ENCODE peak calls at places on chromosomes 2 and 18, in ten cellular contexts. One of them, this sample, is unnamed.

GRCh38 chr2:226798422-226799210 is 1.0 kb downstream of the IRS1 start:
- DNase-seq in activated T-cell treated with anti-CD3 and anti-CD28 coated beads for 24 hours: peak; percentile 23
- DNase-seq in GDM1: no peak
- DNase-seq in activated T-helper 1 cell treated with anti-CD3 and anti-CD28 coated beads, Interleukin-2, amount 50 U/mL, for 16 hours: no peak
- DNase-seq in NCI-H510A treated with DMSO at 0.1 percent for 48 hours: peak; percentile 50
- DNase-seq in HS-5: no peak
- DNase-seq in thoracic aorta: no peak
- DNase-seq in iPS-NIHi11: peak; percentile 46
- DNase-seq in K562: no peak
- DNase-seq in endothelial cell: peak; percentile 34
- DNase-seq in this sample: peak; percentile 31

GRCh38 chr2:37365669-37366068 is 21.2 kb downstream of the QPCT start:
- DNase-seq in thoracic aorta: no peak
- DNase-seq in iPS-NIHi11: no peak
- DNase-seq in endothelial cell: no peak
- DNase-seq in activated T-cell treated with anti-CD3 and anti-CD28 coated beads for 24 hours: no peak
- DNase-seq in HS-5: no peak
- DNase-seq in NCI-H510A treated with DMSO at 0.1 percent for 48 hours: no peak
- DNase-seq in activated T-helper 1 cell treated with anti-CD3 and anti-CD28 coated beads, Interleukin-2, amount 50 U/mL, for 16 hours: no peak
- DNase-seq in K562: no peak
- DNase-seq in GDM1: no peak
- DNase-seq in this sample: no peak

GRCh38 chr2:96103906-96104861 is 12.2 kb downstream of the ADRA2B start:
- DNase-seq in iPS-NIHi11: no peak
- DNase-seq in GDM1: peak; percentile 26
- DNase-seq in HS-5: no peak
- DNase-seq in thoracic aorta: no peak
- DNase-seq in NCI-H510A treated with DMSO at 0.1 percent for 48 hours: no peak
- DNase-seq in endothelial cell: no peak
- DNase-seq in activated T-helper 1 cell treated with anti-CD3 and anti-CD28 coated beads, Interleukin-2, amount 50 U/mL, for 16 hours: no peak
- DNase-seq in activated T-cell treated with anti-CD3 and anti-CD28 coated beads for 24 hours: no peak
- DNase-seq in K562: no peak
- DNase-seq in this sample: no peak

GRCh38 chr2:200168641-200169265 is 137.7 kb upstream of the SPATS2L start:
- DNase-seq in activated T-helper 1 cell treated with anti-CD3 and anti-CD28 coated beads, Interleukin-2, amount 50 U/mL, for 16 hours: no peak
- DNase-seq in HS-5: no peak
- DNase-seq in iPS-NIHi11: no peak
- DNase-seq in K562: no peak
- DNase-seq in endothelial cell: no peak
- DNase-seq in activated T-cell treated with anti-CD3 and anti-CD28 coated beads for 24 hours: no peak
- DNase-seq in NCI-H510A treated with DMSO at 0.1 percent for 48 hours: no peak
- DNase-seq in GDM1: no peak
- DNase-seq in thoracic aorta: no peak
- DNase-seq in this sample: no peak

GRCh38 chr2:174180165-174180724 is 68.1 kb downstream of the OLA1 start:
- DNase-seq in endothelial cell: no peak
- DNase-seq in GDM1: no peak
- DNase-seq in K562: no peak
- DNase-seq in activated T-helper 1 cell treated with anti-CD3 and anti-CD28 coated beads, Interleukin-2, amount 50 U/mL, for 16 hours: no peak
- DNase-seq in HS-5: no peak
- DNase-seq in thoracic aorta: no peak
- DNase-seq in activated T-cell treated with anti-CD3 and anti-CD28 coated beads for 24 hours: no peak
- DNase-seq in NCI-H510A treated with DMSO at 0.1 percent for 48 hours: peak; percentile 42
- DNase-seq in iPS-NIHi11: peak; percentile 10
- DNase-seq in this sample: no peak

GRCh38 chr2:240614391-240614790 is 10.9 kb upstream of the GPR35 start:
- DNase-seq in HS-5: no peak
- DNase-seq in K562: no peak
- DNase-seq in thoracic aorta: no peak
- DNase-seq in GDM1: no peak
- DNase-seq in endothelial cell: no peak
- DNase-seq in activated T-cell treated with anti-CD3 and anti-CD28 coated beads for 24 hours: no peak
- DNase-seq in NCI-H510A treated with DMSO at 0.1 percent for 48 hours: no peak
- DNase-seq in iPS-NIHi11: no peak
- DNase-seq in activated T-helper 1 cell treated with anti-CD3 and anti-CD28 coated beads, Interleukin-2, amount 50 U/mL, for 16 hours: no peak
- DNase-seq in this sample: no peak

GRCh38 chr2:68463287-68463877 is 3.7 kb downstream of the FBXO48 start:
- DNase-seq in endothelial cell: no peak
- DNase-seq in HS-5: no peak
- DNase-seq in activated T-cell treated with anti-CD3 and anti-CD28 coated beads for 24 hours: no peak
- DNase-seq in NCI-H510A treated with DMSO at 0.1 percent for 48 hours: peak; percentile 79
- DNase-seq in K562: peak; percentile 29
- DNase-seq in GDM1: peak; percentile 30
- DNase-seq in thoracic aorta: no peak
- DNase-seq in iPS-NIHi11: peak; percentile 59
- DNase-seq in activated T-helper 1 cell treated with anti-CD3 and anti-CD28 coated beads, Interleukin-2, amount 50 U/mL, for 16 hours: no peak
- DNase-seq in this sample: peak; percentile 55

GRCh38 chr2:177869209-177869608 is 203.4 kb downstream of the PDE11A start:
- DNase-seq in HS-5: no peak
- DNase-seq in activated T-helper 1 cell treated with anti-CD3 and anti-CD28 coated beads, Interleukin-2, amount 50 U/mL, for 16 hours: no peak
- DNase-seq in thoracic aorta: no peak
- DNase-seq in iPS-NIHi11: no peak
- DNase-seq in NCI-H510A treated with DMSO at 0.1 percent for 48 hours: no peak
- DNase-seq in activated T-cell treated with anti-CD3 and anti-CD28 coated beads for 24 hours: no peak
- DNase-seq in GDM1: no peak
- DNase-seq in K562: no peak
- DNase-seq in endothelial cell: no peak
- DNase-seq in this sample: no peak

GRCh38 chr2:40271066-40271465 is 180.8 kb downstream of the SLC8A1 start:
- DNase-seq in GDM1: no peak
- DNase-seq in NCI-H510A treated with DMSO at 0.1 percent for 48 hours: no peak
- DNase-seq in activated T-cell treated with anti-CD3 and anti-CD28 coated beads for 24 hours: no peak
- DNase-seq in HS-5: no peak
- DNase-seq in K562: no peak
- DNase-seq in iPS-NIHi11: no peak
- DNase-seq in endothelial cell: no peak
- DNase-seq in thoracic aorta: no peak
- DNase-seq in activated T-helper 1 cell treated with anti-CD3 and anti-CD28 coated beads, Interleukin-2, amount 50 U/mL, for 16 hours: no peak
- DNase-seq in this sample: no peak

GRCh38 chr18:35934891-35935290 is 37.6 kb upstream of the RMP24 start:
- DNase-seq in GDM1: no peak
- DNase-seq in thoracic aorta: no peak
- DNase-seq in HS-5: no peak
- DNase-seq in activated T-helper 1 cell treated with anti-CD3 and anti-CD28 coated beads, Interleukin-2, amount 50 U/mL, for 16 hours: no peak
- DNase-seq in NCI-H510A treated with DMSO at 0.1 percent for 48 hours: no peak
- DNase-seq in K562: no peak
- DNase-seq in iPS-NIHi11: no peak
- DNase-seq in activated T-cell treated with anti-CD3 and anti-CD28 coated beads for 24 hours: no peak
- DNase-seq in endothelial cell: no peak
- DNase-seq in this sample: no peak

GRCh38 chr2:96867756-96868554 is 1.9 kb downstream of the SEMA4C start:
- DNase-seq in iPS-NIHi11: no peak
- DNase-seq in HS-5: peak; percentile 26
- DNase-seq in thoracic aorta: no peak
- DNase-seq in endothelial cell: no peak
- DNase-seq in activated T-cell treated with anti-CD3 and anti-CD28 coated beads for 24 hours: no peak
- DNase-seq in K562: no peak
- DNase-seq in NCI-H510A treated with DMSO at 0.1 percent for 48 hours: no peak
- DNase-seq in activated T-helper 1 cell treated with anti-CD3 and anti-CD28 coated beads, Interleukin-2, amount 50 U/mL, for 16 hours: peak; percentile 17
- DNase-seq in GDM1: no peak
- DNase-seq in this sample: no peak

GRCh38 chr2:64213607-64214275 is 69.5 kb upstream of the PELI1 start:
- DNase-seq in HS-5: no peak
- DNase-seq in activated T-cell treated with anti-CD3 and anti-CD28 coated beads for 24 hours: no peak
- DNase-seq in iPS-NIHi11: no peak
- DNase-seq in K562: no peak
- DNase-seq in activated T-helper 1 cell treated with anti-CD3 and anti-CD28 coated beads, Interleukin-2, amount 50 U/mL, for 16 hours: no peak
- DNase-seq in thoracic aorta: no peak
- DNase-seq in NCI-H510A treated with DMSO at 0.1 percent for 48 hours: no peak
- DNase-seq in endothelial cell: no peak
- DNase-seq in GDM1: no peak
- DNase-seq in this sample: no peak

GRCh38 chr2:16012626-16013501 is 72.5 kb downstream of the MYCN start:
- DNase-seq in activated T-cell treated with anti-CD3 and anti-CD28 coated beads for 24 hours: no peak
- DNase-seq in endothelial cell: peak; percentile 13
- DNase-seq in HS-5: no peak
- DNase-seq in activated T-helper 1 cell treated with anti-CD3 and anti-CD28 coated beads, Interleukin-2, amount 50 U/mL, for 16 hours: no peak
- DNase-seq in thoracic aorta: no peak
- DNase-seq in K562: no peak
- DNase-seq in GDM1: no peak
- DNase-seq in iPS-NIHi11: peak; percentile 73
- DNase-seq in NCI-H510A treated with DMSO at 0.1 percent for 48 hours: peak; percentile 42
- DNase-seq in this sample: no peak

GRCh38 chr18:67347499-67347898 is 169.0 kb downstream of the DSEL start:
- DNase-seq in HS-5: no peak
- DNase-seq in activated T-cell treated with anti-CD3 and anti-CD28 coated beads for 24 hours: no peak
- DNase-seq in GDM1: no peak
- DNase-seq in endothelial cell: no peak
- DNase-seq in K562: no peak
- DNase-seq in iPS-NIHi11: no peak
- DNase-seq in thoracic aorta: no peak
- DNase-seq in NCI-H510A treated with DMSO at 0.1 percent for 48 hours: no peak
- DNase-seq in activated T-helper 1 cell treated with anti-CD3 and anti-CD28 coated beads, Interleukin-2, amount 50 U/mL, for 16 hours: no peak
- DNase-seq in this sample: no peak

GRCh38 chr2:210442457-210442856 is 34.1 kb downstream of the LANCL1 start:
- DNase-seq in iPS-NIHi11: no peak
- DNase-seq in activated T-cell treated with anti-CD3 and anti-CD28 coated beads for 24 hours: no peak
- DNase-seq in HS-5: no peak
- DNase-seq in thoracic aorta: no peak
- DNase-seq in GDM1: peak; percentile 6
- DNase-seq in activated T-helper 1 cell treated with anti-CD3 and anti-CD28 coated beads, Interleukin-2, amount 50 U/mL, for 16 hours: no peak
- DNase-seq in NCI-H510A treated with DMSO at 0.1 percent for 48 hours: no peak
- DNase-seq in K562: no peak
- DNase-seq in endothelial cell: no peak
- DNase-seq in this sample: no peak

GRCh38 chr2:121969766-121970639 is 214.6 kb downstream of the TSN start:
- DNase-seq in GDM1: no peak
- DNase-seq in K562: no peak
- DNase-seq in iPS-NIHi11: peak; percentile 5
- DNase-seq in endothelial cell: no peak
- DNase-seq in activated T-cell treated with anti-CD3 and anti-CD28 coated beads for 24 hours: no peak
- DNase-seq in thoracic aorta: no peak
- DNase-seq in activated T-helper 1 cell treated with anti-CD3 and anti-CD28 coated beads, Interleukin-2, amount 50 U/mL, for 16 hours: no peak
- DNase-seq in NCI-H510A treated with DMSO at 0.1 percent for 48 hours: no peak
- DNase-seq in HS-5: no peak
- DNase-seq in this sample: no peak

GRCh38 chr2:55047677-55048299 is 2.5 kb downstream of the RTN4 start:
- DNase-seq in activated T-cell treated with anti-CD3 and anti-CD28 coated beads for 24 hours: no peak
- DNase-seq in K562: no peak
- DNase-seq in endothelial cell: no peak
- DNase-seq in HS-5: peak; percentile 63
- DNase-seq in thoracic aorta: no peak
- DNase-seq in activated T-helper 1 cell treated with anti-CD3 and anti-CD28 coated beads, Interleukin-2, amount 50 U/mL, for 16 hours: no peak
- DNase-seq in GDM1: no peak
- DNase-seq in NCI-H510A treated with DMSO at 0.1 percent for 48 hours: no peak
- DNase-seq in iPS-NIHi11: no peak
- DNase-seq in this sample: no peak

GRCh38 chr2:84855730-84856129 is 25.2 kb downstream of the TRABD2A start:
- DNase-seq in GDM1: no peak
- DNase-seq in iPS-NIHi11: peak; percentile 73
- DNase-seq in activated T-cell treated with anti-CD3 and anti-CD28 coated beads for 24 hours: no peak
- DNase-seq in endothelial cell: no peak
- DNase-seq in K562: no peak
- DNase-seq in thoracic aorta: no peak
- DNase-seq in activated T-helper 1 cell treated with anti-CD3 and anti-CD28 coated beads, Interleukin-2, amount 50 U/mL, for 16 hours: no peak
- DNase-seq in HS-5: no peak
- DNase-seq in NCI-H510A treated with DMSO at 0.1 percent for 48 hours: no peak
- DNase-seq in this sample: no peak

GRCh38 chr18:111292-112014 is 46.9 kb upstream of the USP14 start:
- DNase-seq in endothelial cell: peak; percentile 85
- DNase-seq in activated T-cell treated with anti-CD3 and anti-CD28 coated beads for 24 hours: peak; percentile 49
- DNase-seq in NCI-H510A treated with DMSO at 0.1 percent for 48 hours: no peak
- DNase-seq in thoracic aorta: no peak
- DNase-seq in activated T-helper 1 cell treated with anti-CD3 and anti-CD28 coated beads, Interleukin-2, amount 50 U/mL, for 16 hours: peak; percentile 65
- DNase-seq in K562: peak; percentile 88
- DNase-seq in iPS-NIHi11: peak; percentile 79
- DNase-seq in HS-5: peak; percentile 18
- DNase-seq in GDM1: no peak
- DNase-seq in this sample: peak; percentile 78

GRCh38 chr2:100919316-100919715 is 82.8 kb upstream of the RPL31 start:
- DNase-seq in NCI-H510A treated with DMSO at 0.1 percent for 48 hours: no peak
- DNase-seq in GDM1: no peak
- DNase-seq in HS-5: no peak
- DNase-seq in thoracic aorta: no peak
- DNase-seq in K562: peak; percentile 43
- DNase-seq in activated T-cell treated with anti-CD3 and anti-CD28 coated beads for 24 hours: no peak
- DNase-seq in activated T-helper 1 cell treated with anti-CD3 and anti-CD28 coated beads, Interleukin-2, amount 50 U/mL, for 16 hours: no peak
- DNase-seq in endothelial cell: no peak
- DNase-seq in iPS-NIHi11: peak; percentile 69
- DNase-seq in this sample: no peak

GRCh38 chr2:74440378-74441110 is 1.2 kb downstream of the RTKN start:
- DNase-seq in activated T-helper 1 cell treated with anti-CD3 and anti-CD28 coated beads, Interleukin-2, amount 50 U/mL, for 16 hours: no peak
- DNase-seq in NCI-H510A treated with DMSO at 0.1 percent for 48 hours: peak; percentile 81
- DNase-seq in thoracic aorta: peak; percentile 40
- DNase-seq in activated T-cell treated with anti-CD3 and anti-CD28 coated beads for 24 hours: peak; percentile 37
- DNase-seq in iPS-NIHi11: peak; percentile 100
- DNase-seq in K562: peak; percentile 99
- DNase-seq in endothelial cell: peak; percentile 91
- DNase-seq in HS-5: no peak
- DNase-seq in GDM1: peak; percentile 92
- DNase-seq in this sample: peak; percentile 19

GRCh38 chr2:109312902-109313301 is 183.9 kb downstream of the SH3RF3 start:
- DNase-seq in endothelial cell: no peak
- DNase-seq in thoracic aorta: no peak
- DNase-seq in NCI-H510A treated with DMSO at 0.1 percent for 48 hours: no peak
- DNase-seq in activated T-helper 1 cell treated with anti-CD3 and anti-CD28 coated beads, Interleukin-2, amount 50 U/mL, for 16 hours: no peak
- DNase-seq in K562: no peak
- DNase-seq in HS-5: no peak
- DNase-seq in activated T-cell treated with anti-CD3 and anti-CD28 coated beads for 24 hours: no peak
- DNase-seq in GDM1: no peak
- DNase-seq in iPS-NIHi11: no peak
- DNase-seq in this sample: no peak

GRCh38 chr2:147456729-147457128 is 388.1 kb upstream of the ACVR2A start:
- DNase-seq in K562: no peak
- DNase-seq in HS-5: no peak
- DNase-seq in activated T-cell treated with anti-CD3 and anti-CD28 coated beads for 24 hours: no peak
- DNase-seq in GDM1: no peak
- DNase-seq in NCI-H510A treated with DMSO at 0.1 percent for 48 hours: no peak
- DNase-seq in endothelial cell: no peak
- DNase-seq in activated T-helper 1 cell treated with anti-CD3 and anti-CD28 coated beads, Interleukin-2, amount 50 U/mL, for 16 hours: no peak
- DNase-seq in iPS-NIHi11: no peak
- DNase-seq in thoracic aorta: no peak
- DNase-seq in this sample: no peak

GRCh38 chr2:126513033-126513432 is 142.9 kb upstream of the GYPC start:
- DNase-seq in endothelial cell: no peak
- DNase-seq in thoracic aorta: no peak
- DNase-seq in activated T-helper 1 cell treated with anti-CD3 and anti-CD28 coated beads, Interleukin-2, amount 50 U/mL, for 16 hours: no peak
- DNase-seq in activated T-cell treated with anti-CD3 and anti-CD28 coated beads for 24 hours: no peak
- DNase-seq in K562: no peak
- DNase-seq in GDM1: no peak
- DNase-seq in HS-5: peak; percentile 34
- DNase-seq in iPS-NIHi11: no peak
- DNase-seq in NCI-H510A treated with DMSO at 0.1 percent for 48 hours: no peak
- DNase-seq in this sample: no peak

GRCh38 chr18:77068321-77068841 is 64.2 kb downstream of the MBP start:
- DNase-seq in iPS-NIHi11: no peak
- DNase-seq in NCI-H510A treated with DMSO at 0.1 percent for 48 hours: no peak
- DNase-seq in GDM1: peak; percentile 53
- DNase-seq in activated T-cell treated with anti-CD3 and anti-CD28 coated beads for 24 hours: no peak
- DNase-seq in HS-5: no peak
- DNase-seq in K562: no peak
- DNase-seq in endothelial cell: no peak
- DNase-seq in activated T-helper 1 cell treated with anti-CD3 and anti-CD28 coated beads, Interleukin-2, amount 50 U/mL, for 16 hours: no peak
- DNase-seq in thoracic aorta: no peak
- DNase-seq in this sample: peak; percentile 78

GRCh38 chr2:207133493-207133861 is 32.3 kb downstream of the KLF7 start:
- DNase-seq in thoracic aorta: no peak
- DNase-seq in endothelial cell: no peak
- DNase-seq in NCI-H510A treated with DMSO at 0.1 percent for 48 hours: peak; percentile 31
- DNase-seq in activated T-cell treated with anti-CD3 and anti-CD28 coated beads for 24 hours: no peak
- DNase-seq in iPS-NIHi11: no peak
- DNase-seq in activated T-helper 1 cell treated with anti-CD3 and anti-CD28 coated beads, Interleukin-2, amount 50 U/mL, for 16 hours: no peak
- DNase-seq in HS-5: no peak
- DNase-seq in K562: no peak
- DNase-seq in GDM1: no peak
- DNase-seq in this sample: no peak

GRCh38 chr18:35519148-35519899 is 21.6 kb upstream of the INO80C start:
- DNase-seq in activated T-cell treated with anti-CD3 and anti-CD28 coated beads for 24 hours: no peak
- DNase-seq in endothelial cell: no peak
- DNase-seq in NCI-H510A treated with DMSO at 0.1 percent for 48 hours: no peak
- DNase-seq in HS-5: no peak
- DNase-seq in GDM1: no peak
- DNase-seq in iPS-NIHi11: no peak
- DNase-seq in activated T-helper 1 cell treated with anti-CD3 and anti-CD28 coated beads, Interleukin-2, amount 50 U/mL, for 16 hours: no peak
- DNase-seq in thoracic aorta: no peak
- DNase-seq in K562: no peak
- DNase-seq in this sample: no peak

GRCh38 chr2:174618179-174618578 is 20.6 kb upstream of the WIPF1 start:
- DNase-seq in activated T-cell treated with anti-CD3 and anti-CD28 coated beads for 24 hours: no peak
- DNase-seq in HS-5: no peak
- DNase-seq in K562: no peak
- DNase-seq in iPS-NIHi11: no peak
- DNase-seq in GDM1: no peak
- DNase-seq in endothelial cell: no peak
- DNase-seq in activated T-helper 1 cell treated with anti-CD3 and anti-CD28 coated beads, Interleukin-2, amount 50 U/mL, for 16 hours: no peak
- DNase-seq in thoracic aorta: no peak
- DNase-seq in NCI-H510A treated with DMSO at 0.1 percent for 48 hours: no peak
- DNase-seq in this sample: no peak

This sample was measured in central memory CD4-positive, alpha-beta T cell.